ENCODE peak calls at places on chromosomes 2 and 18, in nine cellular contexts. D is substantia nigra; X is ovary; A is ELR; Y is upper lobe of right lung; Q is small intestine; C is effector CD4-positive, alpha-beta T cell; F is HCT116; I is RPMI7951. H is an unnamed sample.

GRCh38 chr2:61177727-61178549 is 15.9 kb downstream of the C2orf74 start:
- DNase-seq in I (peak; percentile 43), Y (peak; percentile 75), C (peak; percentile 30), Q (peak; percentile 46), X (peak; percentile 68), A (peak; percentile 45), F (no peak), D (peak; percentile 36), H (peak; percentile 67)

GRCh38 chr2:196259507-196260481 is 88.4 kb upstream of the STK17B start:
- DNase-seq in Y (no peak), A (peak; percentile 94), F (no peak), Q (peak; percentile 43), C (peak; percentile 42), X (no peak), I (peak; percentile 93), D (no peak), H (no peak)

GRCh38 chr18:51765712-51766360 is 568.4 kb upstream of the MEX3C start:
- DNase-seq in Y (no peak), A (no peak), X (no peak), I (no peak), F (no peak), Q (no peak), C (no peak), D (no peak), H (no peak)

GRCh38 chr18:61991836-61992235 is 99.0 kb upstream of the RNF152 start:
- DNase-seq in I (peak; percentile 60), Y (no peak), X (no peak), D (no peak), C (no peak), Q (no peak), F (no peak), A (no peak), H (no peak)

GRCh38 chr2:159462201-159462785 is 154.1 kb downstream of the BAZ2B start:
- DNase-seq in X (no peak), D (no peak), Q (no peak), F (no peak), C (no peak), I (no peak), A (peak; percentile 5), Y (no peak), H (no peak)

GRCh38 chr18:49819768-49820662 is 6.7 kb upstream of the ACAA2 start:
- DNase-seq in Y (no peak), C (peak; percentile 25), X (no peak), I (peak; percentile 7), A (no peak), F (no peak), D (no peak), Q (peak; percentile 66), H (peak; percentile 12)

GRCh38 chr2:141068053-141068682 is 1062.6 kb downstream of the LRP1B start:
- DNase-seq in I (no peak), X (no peak), C (no peak), Q (no peak), F (no peak), D (no peak), A (no peak), Y (no peak), H (no peak)

GRCh38 chr2:195543902-195544894 is 112.8 kb upstream of the SLC39A10 start:
- DNase-seq in Y (no peak), Q (peak; percentile 76), X (no peak), F (no peak), C (no peak), D (no peak), A (peak; percentile 89), I (peak; percentile 70), H (no peak)

GRCh38 chr2:86393521-86394490 is 47.4 kb upstream of the KDM3A start:
- DNase-seq in Q (peak; percentile 94), I (peak; percentile 51), A (peak; percentile 63), Y (no peak), F (peak; percentile 12), D (no peak), X (no peak), C (no peak), H (no peak)

GRCh38 chr2:158255257-158255656 is 153.6 kb downstream of the UPP2 start:
- DNase-seq in F (no peak), C (no peak), X (no peak), I (no peak), D (no peak), A (no peak), Y (no peak), Q (no peak), H (no peak)